ENCODE peak calls at places on chromosomes 6 and 20, in nine cellular contexts. U is progenitor cell of endocrine pancreas, A is Caco-2, W is body of pancreas, E is thoracic aorta, V is ascending aorta, K is heart right ventricle, J is fibroblast of pulmonary artery, O is GM23338. H is an unnamed sample.

GRCh38 chr20:16580127-16580526 is 6.9 kb upstream of the KIF16B start:
- DNase-seq in U (no peak), A (peak), W (no peak), E (no peak), V (no peak), K (no peak), J (peak), O (no peak), H (no peak)

GRCh38 chr6:121616411-121616810 is 181.0 kb downstream of the GJA1 start:
- DNase-seq in U (no peak), A (no peak), W (no peak), E (no peak), V (no peak), K (no peak), J (no peak), O (no peak), H (no peak)

GRCh38 chr6:90008189-90008907 is 114.1 kb downstream of the GJA10 start:
- DNase-seq in U (no peak), A (no peak), W (no peak), E (no peak), V (no peak), K (no peak), J (no peak), O (no peak), H (no peak)

GRCh38 chr6:52361945-52362442 is at the start of gene PAQR8:
- DNase-seq in U (peak), A (peak), W (peak), E (peak), V (peak), K (peak), J (peak), O (peak), H (peak)

GRCh38 chr6:81875776-81876293 is 123.4 kb upstream of the TENT5A start:
- DNase-seq in U (no peak), A (no peak), W (no peak), E (no peak), V (no peak), K (no peak), J (no peak), O (no peak), H (no peak)

GRCh38 chr20:57658447-57659130 is 38.4 kb upstream of the ZBP1 start:
- DNase-seq in U (no peak), A (no peak), W (peak), E (no peak), V (no peak), K (no peak), J (no peak), O (no peak), H (no peak)

GRCh38 chr6:140538926-140539325 is 1164.5 kb upstream of the CITED2 start:
- DNase-seq in U (no peak), A (no peak), W (no peak), E (no peak), V (no peak), K (no peak), J (no peak), O (peak), H (no peak)

GRCh38 chr6:35895560-35895959 is 25.3 kb downstream of the SRPK1 start:
- DNase-seq in U (no peak), A (peak), W (no peak), E (no peak), V (no peak), K (no peak), J (no peak), O (no peak), H (no peak)

GRCh38 chr6:138572200-138572875 is 73.0 kb upstream of the NHSL1 start:
- DNase-seq in U (peak), A (peak), W (peak), E (no peak), V (no peak), K (peak), J (peak), O (peak), H (no peak)

GRCh38 chr6:16238057-16238657 is at the start of gene GMPR:
- DNase-seq in U (peak), A (peak), W (peak), E (peak), V (peak), K (peak), J (peak), O (peak), H (peak)

GRCh38 chr20:17262786-17263185 is 35.9 kb downstream of the PCSK2 start:
- DNase-seq in U (no peak), A (no peak), W (no peak), E (no peak), V (no peak), K (no peak), J (no peak), O (peak), H (no peak)

GRCh38 chr6:152720964-152721363 is 23.3 kb downstream of the MYCT1 start:
- DNase-seq in U (no peak), A (no peak), W (no peak), E (no peak), V (no peak), K (no peak), J (peak), O (no peak), H (no peak)

GRCh38 chr6:54473328-54473727 is 165.1 kb downstream of the TINAG start:
- DNase-seq in U (no peak), A (no peak), W (no peak), E (no peak), V (no peak), K (no peak), J (no peak), O (peak), H (no peak)

GRCh38 chr6:170152989-170153388 is 137.9 kb downstream of the DLL1 start:
- DNase-seq in U (no peak), A (peak), W (peak), E (no peak), V (no peak), K (no peak), J (peak), O (peak), H (no peak)

GRCh38 chr6:36691011-36691410 is 6.6 kb upstream of the RAB44 start:
- DNase-seq in U (no peak), A (no peak), W (no peak), E (no peak), V (no peak), K (no peak), J (no peak), O (no peak), H (no peak)

GRCh38 chr20:59139998-59140397 is 23.6 kb upstream of the ZNF831 start:
- DNase-seq in U (no peak), A (no peak), W (no peak), E (no peak), V (no peak), K (no peak), J (no peak), O (no peak), H (no peak)

GRCh38 chr6:157599191-157599590 is 218.2 kb downstream of the ZDHHC14 start:
- DNase-seq in U (no peak), A (no peak), W (no peak), E (no peak), V (no peak), K (no peak), J (no peak), O (no peak), H (no peak)

GRCh38 chr6:74519172-74519571 is 686.7 kb downstream of the COL12A1 start:
- DNase-seq in U (no peak), A (no peak), W (no peak), E (no peak), V (no peak), K (no peak), J (peak), O (no peak), H (no peak)

GRCh38 chr6:79313254-79313653 is 78.8 kb upstream of the HMGN3 start:
- DNase-seq in U (no peak), A (peak), W (peak), E (no peak), V (no peak), K (no peak), J (no peak), O (peak), H (no peak)

GRCh38 chr6:125952764-125953501 is 3.6 kb upstream of the HINT3 start:
- DNase-seq in U (no peak), A (no peak), W (peak), E (no peak), V (no peak), K (no peak), J (peak), O (peak), H (peak)

GRCh38 chr6:161870236-161870901 is 596.5 kb upstream of the AGPAT4 start:
- DNase-seq in U (no peak), A (no peak), W (peak), E (no peak), V (no peak), K (no peak), J (no peak), O (no peak), H (no peak)

GRCh38 chr6:104118274-104118673 is 741.4 kb downstream of the HACE1 start:
- DNase-seq in U (no peak), A (no peak), W (no peak), E (no peak), V (no peak), K (no peak), J (peak), O (no peak), H (no peak)

GRCh38 chr6:1044040-1044836 is 267.7 kb upstream of the FOXQ1 start:
- DNase-seq in U (no peak), A (peak), W (peak), E (no peak), V (no peak), K (no peak), J (no peak), O (no peak), H (no peak)

GRCh38 chr6:491233-491632 is 99.7 kb downstream of the IRF4 start:
- DNase-seq in U (no peak), A (no peak), W (no peak), E (no peak), V (no peak), K (no peak), J (no peak), O (no peak), H (no peak)

GRCh38 chr6:124961784-124962611 is at the start of gene RNF217:
- DNase-seq in U (peak), A (no peak), W (peak), E (peak), V (no peak), K (peak), J (peak), O (peak), H (peak)

GRCh38 chr20:51412991-51413471 is 129.5 kb downstream of the NFATC2 start:
- DNase-seq in U (no peak), A (no peak), W (no peak), E (no peak), V (no peak), K (no peak), J (no peak), O (no peak), H (no peak)

GRCh38 chr20:49700411-49701185 is 13.1 kb downstream of the B4GALT5 start:
- DNase-seq in U (no peak), A (peak), W (no peak), E (no peak), V (no peak), K (no peak), J (peak), O (no peak), H (no peak)

GRCh38 chr6:16257999-16258708 is 19.8 kb downstream of the GMPR start:
- DNase-seq in U (no peak), A (no peak), W (no peak), E (no peak), V (no peak), K (peak), J (peak), O (peak), H (no peak)

GRCh38 chr20:51536116-51537069 is 6.1 kb downstream of the NFATC2 start:
- DNase-seq in U (no peak), A (no peak), W (peak), E (no peak), V (no peak), K (no peak), J (no peak), O (no peak), H (no peak)

GRCh38 chr6:155309150-155309549 is 5.1 kb downstream of the TFB1M start:
- DNase-seq in U (no peak), A (no peak), W (no peak), E (no peak), V (no peak), K (no peak), J (no peak), O (no peak), H (no peak)

GRCh38 chr20:46307139-46307998 is 929 bp downstream of the CDH22 start:
- DNase-seq in U (peak), A (peak), W (peak), E (no peak), V (no peak), K (peak), J (peak), O (peak), H (peak)

GRCh38 chr6:90131614-90132423 is 164.8 kb downstream of the BACH2 start:
- DNase-seq in U (no peak), A (no peak), W (no peak), E (no peak), V (peak), K (peak), J (no peak), O (no peak), H (no peak)

GRCh38 chr6:32092760-32093497 is 16.2 kb downstream of the TNXB start:
- DNase-seq in U (no peak), A (peak), W (no peak), E (no peak), V (no peak), K (no peak), J (peak), O (no peak), H (peak)

GRCh38 chr6:36544228-36544627 is 3.1 kb downstream of the STK38 start:
- DNase-seq in U (no peak), A (no peak), W (no peak), E (no peak), V (no peak), K (no peak), J (peak), O (no peak), H (peak)

GRCh38 chr6:26623339-26623859 is 26.6 kb downstream of the ABT1 start:
- DNase-seq in U (no peak), A (no peak), W (no peak), E (no peak), V (no peak), K (no peak), J (no peak), O (no peak), H (no peak)

GRCh38 chr6:106165885-106166485 is 79.8 kb downstream of the PRDM1 start:
- DNase-seq in U (no peak), A (no peak), W (no peak), E (no peak), V (no peak), K (no peak), J (no peak), O (no peak), H (no peak)

GRCh38 chr20:63775096-63775978 is 35.8 kb downstream of the SLC2A4RG start:
- DNase-seq in U (peak), A (no peak), W (peak), E (no peak), V (no peak), K (peak), J (peak), O (peak), H (no peak)

GRCh38 chr20:56527521-56527920 is 3.0 kb downstream of the FAM209A start:
- DNase-seq in U (no peak), A (no peak), W (no peak), E (no peak), V (no peak), K (no peak), J (no peak), O (no peak), H (no peak)

GRCh38 chr6:142907544-142907943 is 37.4 kb downstream of the HIVEP2 start:
- DNase-seq in U (no peak), A (no peak), W (no peak), E (no peak), V (no peak), K (no peak), J (no peak), O (peak), H (no peak)

GRCh38 chr20:22862645-22863230 is 172.4 kb upstream of the SSTR4 start:
- DNase-seq in U (no peak), A (no peak), W (no peak), E (no peak), V (no peak), K (peak), J (no peak), O (peak), H (no peak)
- TF ChIP-seq CTCF in U (no peak), A (peak), W (no peak), E (no peak), V (no peak), K (no peak), J (peak), O (peak), H (no peak)

DNA sequence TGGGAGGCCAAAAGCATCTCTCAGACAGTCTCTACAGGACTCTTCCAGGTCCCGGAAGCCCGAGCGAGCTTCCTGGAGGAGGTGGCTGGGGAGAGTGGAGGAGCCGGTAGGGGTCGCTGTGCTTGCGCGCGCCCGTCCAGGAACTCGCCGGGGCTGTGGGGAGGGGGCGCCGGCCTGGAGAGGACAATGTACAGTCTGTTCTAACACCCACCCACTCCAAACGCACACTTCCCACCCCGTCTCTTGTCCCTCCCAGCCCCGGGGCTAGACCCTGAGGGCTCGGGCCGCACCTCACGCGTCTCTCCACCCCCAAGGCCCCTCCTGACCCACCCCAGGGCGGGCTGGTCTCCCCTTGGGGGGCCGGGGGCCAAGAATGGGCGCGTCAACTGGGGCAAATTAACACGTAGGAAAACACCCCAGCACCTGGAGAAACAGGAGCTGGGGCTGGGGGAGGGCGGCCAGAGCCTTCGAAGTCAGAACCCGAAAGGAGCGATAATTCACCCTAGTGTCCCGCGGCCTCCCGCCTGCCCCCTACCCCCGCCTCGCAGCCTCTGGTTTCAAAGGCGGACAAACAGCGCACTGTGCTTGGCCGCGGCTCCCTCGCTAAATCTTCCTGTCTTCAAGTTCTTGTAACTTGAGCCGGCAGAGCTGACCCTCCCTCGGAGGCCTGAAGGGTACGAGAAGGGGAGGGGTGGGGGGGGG is 103.2 kb upstream of the FOXP4 start:
- DNase-seq in U (peak), A (no peak), W (peak), E (no peak), V (no peak), K (peak), J (peak), O (peak), H (no peak)
- TF ChIP-seq CTCF in U (peak), A (no peak), W (peak), E (peak), V (peak), K (no peak), J (peak), O (peak), H (no peak)

DNA sequence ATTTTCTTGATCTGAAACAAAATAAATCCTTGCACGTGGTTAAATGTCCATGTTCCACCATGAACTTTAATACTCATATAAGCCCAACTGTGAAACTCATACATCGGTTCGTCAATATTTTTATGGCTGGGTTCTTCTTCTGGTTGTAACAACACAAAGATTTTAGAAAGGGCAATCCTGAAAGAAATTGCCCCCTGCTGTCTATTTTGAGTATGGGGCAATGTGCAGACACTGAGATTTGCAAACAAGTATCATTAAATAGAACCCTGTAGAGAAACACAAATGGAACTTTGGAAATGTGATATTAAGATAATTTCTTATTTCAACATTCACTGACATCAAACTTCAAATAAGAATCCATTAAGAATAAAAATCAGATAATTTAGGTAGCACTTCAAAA is 80.2 kb upstream of the PHACTR1 start:
- DNase-seq in U (no peak), A (no peak), W (no peak), E (no peak), V (no peak), K (no peak), J (peak), O (no peak), H (no peak)
- TF ChIP-seq CTCF in U (peak), A (peak), W (no peak), E (no peak), V (no peak), K (no peak), J (peak), O (peak), H (no peak)

GRCh38 chr20:60857708-60858107 is 394.4 kb upstream of the CDH4 start:
- DNase-seq in U (no peak), A (no peak), W (no peak), E (no peak), V (no peak), K (no peak), J (peak), O (no peak), H (no peak)

GRCh38 chr20:60851826-60852704 is 400.0 kb upstream of the CDH4 start:
- DNase-seq in U (peak), A (peak), W (peak), E (no peak), V (no peak), K (no peak), J (no peak), O (peak), H (no peak)
- TF ChIP-seq CTCF in U (peak), A (peak), W (peak), E (no peak), V (no peak), K (no peak), J (no peak), O (peak), H (peak)